ENCODE peak calls at places on chromosomes 7 and 10, in four cellular contexts. C, L, K and B are unnamed samples.

GRCh38 chr7:92872701-92873100 is 36.3 kb upstream of the CDK6 start:
- DNase-seq in K (no peak), L (no peak), C (no peak), B (no peak)

GRCh38 chr7:124801330-124801895 is 35.8 kb upstream of the GPR37 start:
- DNase-seq in K (no peak), L (no peak), C (no peak), B (no peak)

GRCh38 chr7:139873593-139874374 is 44.7 kb downstream of the TBXAS1 start:
- DNase-seq in L (no peak), K (no peak), C (no peak), B (no peak)

GRCh38 chr10:93454146-93454545 is 28.0 kb downstream of the MYOF start:
- DNase-seq in L (no peak), C (no peak), K (no peak), B (no peak)

GRCh38 chr7:107150375-107151073 is 18.3 kb upstream of the HBP1 start:
- DNase-seq in K (peak; percentile 48), C (peak; percentile 22), L (peak; percentile 77), B (peak; percentile 40)

GRCh38 chr7:143322646-143323343 is 6.9 kb downstream of the CLCN1 start:
- DNase-seq in L (no peak), C (no peak), K (no peak), B (no peak)

GRCh38 chr7:46764100-46764941 is 817.6 kb downstream of the TNS3 start:
- DNase-seq in K (no peak), L (peak; percentile 92), C (peak; percentile 77), B (no peak)

GRCh38 chr10:92993671-92994304 is 66.8 kb upstream of the CYP26C1 start:
- DNase-seq in K (peak; percentile 67), C (no peak), L (no peak), B (no peak)

GRCh38 chr7:135946289-135947055 is 30.7 kb downstream of the MTPN start:
- DNase-seq in C (no peak), K (no peak), L (no peak), B (no peak)

GRCh38 chr7:85483205-85483604 is 296.3 kb upstream of the SEMA3D start:
- DNase-seq in L (no peak), K (no peak), C (no peak), B (no peak)

GRCh38 chr7:131381069-131381838 is 53.6 kb downstream of the MKLN1 start:
- DNase-seq in K (no peak), C (no peak), L (no peak), B (no peak)

GRCh38 chr7:137970263-137970975 is 31.5 kb downstream of the CREB3L2 start:
- DNase-seq in K (no peak), C (no peak), L (peak; percentile 54), B (no peak)

GRCh38 chr7:146116452-146117219 is at the start of gene CNTNAP2:
- DNase-seq in C (peak; percentile 62), L (no peak), K (peak; percentile 94), B (no peak)

GRCh38 chr7:107312418-107312817 is 143.6 kb downstream of the HBP1 start:
- DNase-seq in C (no peak), K (no peak), L (no peak), B (no peak)

GRCh38 chr7:20330176-20330796 is 414 bp upstream of the ITGB8 start:
- DNase-seq in L (peak; percentile 86), K (peak; percentile 91), C (peak; percentile 79), B (peak; percentile 36)

GRCh38 chr7:22718200-22718711 is 8.7 kb upstream of the IL6 start:
- DNase-seq in K (no peak), C (no peak), L (no peak), B (no peak)

GRCh38 chr7:12244129-12244528 is 33.0 kb downstream of the TMEM106B start:
- DNase-seq in C (peak; percentile 33), L (peak; percentile 46), K (peak; percentile 16), B (peak; percentile 43)

GRCh38 chr7:3300221-3300650 is 816 bp upstream of the SDK1 start:
- DNase-seq in C (peak; percentile 15), K (no peak), L (no peak), B (peak; percentile 3)

GRCh38 chr10:62017141-62017870 is 115.8 kb downstream of the ARID5B start:
- DNase-seq in L (no peak), C (no peak), K (no peak), B (no peak)

GRCh38 chr10:119542357-119542989 is at the start of gene RGS10:
- DNase-seq in K (peak; percentile 58), L (peak; percentile 90), C (no peak), B (no peak)

GRCh38 chr7:48786951-48787350 is 137.4 kb upstream of the CDC14C start:
- DNase-seq in L (no peak), K (peak; percentile 51), C (peak; percentile 98), B (no peak)